ENCODE peak calls at places on chromosomes 16 and 17, in five cellular contexts. S, P, C, B and F are unnamed samples.

GRCh38 chr17:75623386-75623785 is 9.8 kb upstream of the SMIM5 start:
- DNase-seq in S (no peak), P (no peak), C (no peak), B (no peak), F (no peak)

GRCh38 chr17:78450696-78451344 is 72.4 kb downstream of the PGS1 start:
- DNase-seq in S (no peak), P (no peak), C (no peak), B (no peak), F (no peak)

GRCh38 chr17:78534492-78535284 is 42.5 kb downstream of the DNAH17 start:
- DNase-seq in S (no peak), P (no peak), C (no peak), B (no peak), F (no peak)

GRCh38 chr16:1651509-1652342 is 26.4 kb upstream of the JPT2 start:
- DNase-seq in S (no peak), P (no peak), C (no peak), B (no peak), F (no peak)

GRCh38 chr16:87822571-87822970 is 46.7 kb downstream of the SLC7A5 start:
- DNase-seq in S (no peak), P (no peak), C (no peak), B (no peak), F (no peak)

GRCh38 chr16:7408700-7409340 is 76.2 kb downstream of the RBFOX1 start:
- DNase-seq in S (no peak), P (no peak), C (no peak), B (no peak), F (no peak)

GRCh38 chr17:55344514-55344997 is 77.1 kb downstream of the MMD start:
- DNase-seq in S (no peak), P (no peak), C (no peak), B (no peak), F (no peak)

GRCh38 chr16:72240949-72241348 is 69.0 kb upstream of the PMFBP1 start:
- DNase-seq in S (no peak), P (no peak), C (no peak), B (no peak), F (no peak)

GRCh38 chr16:64234200-64234599 is 887.7 kb downstream of the CDH11 start:
- DNase-seq in S (no peak), P (peak), C (no peak), B (no peak), F (no peak)

GRCh38 chr16:16028311-16028999 is 79.0 kb downstream of the ABCC1 start:
- DNase-seq in S (no peak), P (no peak), C (no peak), B (peak), F (no peak)

GRCh38 chr17:35239823-35240222 is 3.0 kb upstream of the SLFN5 start:
- DNase-seq in S (no peak), P (no peak), C (no peak), B (no peak), F (no peak)

GRCh38 chr16:7315813-7316212 is 16.8 kb upstream of the RBFOX1 start:
- DNase-seq in S (no peak), P (no peak), C (no peak), B (no peak), F (no peak)

GRCh38 chr16:3643095-3643730 is 11.3 kb upstream of the DNASE1 start:
- DNase-seq in S (no peak), P (no peak), C (no peak), B (no peak), F (no peak)

GRCh38 chr17:36743130-36743529 is 141.7 kb downstream of the MRM1 start:
- DNase-seq in S (no peak), P (no peak), C (no peak), B (no peak), F (no peak)

GRCh38 chr16:31386157-31386984 is 6.8 kb upstream of the ITGAD start:
- DNase-seq in S (no peak), P (no peak), C (no peak), B (no peak), F (peak)

GRCh38 chr16:71347146-71347545 is 11.4 kb upstream of the CALB2 start:
- DNase-seq in S (no peak), P (no peak), C (no peak), B (no peak), F (no peak)

GRCh38 chr17:37116802-37117201 is 168.0 kb downstream of the AATF start:
- DNase-seq in S (no peak), P (no peak), C (no peak), B (no peak), F (no peak)

GRCh38 chr16:4989391-4990006 is 31.4 kb downstream of the SEC14L5 start:
- DNase-seq in S (no peak), P (no peak), C (no peak), B (no peak), F (no peak)

GRCh38 chr17:40323731-40324650 is 15.0 kb downstream of the RARA start:
- DNase-seq in S (no peak), P (peak), C (no peak), B (peak), F (no peak)

GRCh38 chr16:62665269-62665668 is 629.0 kb upstream of the CDH8 start:
- DNase-seq in S (no peak), P (no peak), C (peak), B (no peak), F (peak)

GRCh38 chr17:42485680-42486079 is 27.0 kb downstream of the ATP6V0A1 start:
- DNase-seq in S (no peak), P (no peak), C (no peak), B (no peak), F (no peak)

GRCh38 chr16:66364117-66364958 is 2.2 kb upstream of the CDH5 start:
- DNase-seq in S (peak), P (peak), C (no peak), B (peak), F (no peak)

GRCh38 chr16:67842509-67843342 is 606 bp downstream of the THAP11 start:
- DNase-seq in S (no peak), P (peak), C (no peak), B (peak), F (peak)

GRCh38 chr17:64158411-64158810 is 28.5 kb upstream of the ERN1 start:
- DNase-seq in S (no peak), P (no peak), C (no peak), B (no peak), F (no peak)

GRCh38 chr16:82859638-82860037 is 232.9 kb downstream of the CDH13 start:
- DNase-seq in S (no peak), P (no peak), C (no peak), B (no peak), F (no peak)

GRCh38 chr16:8691728-8692127 is 17.3 kb downstream of the ABAT start:
- DNase-seq in S (no peak), P (no peak), C (no peak), B (no peak), F (no peak)

GRCh38 chr17:70110443-70110880 is 35.4 kb downstream of the KCNJ16 start:
- DNase-seq in S (no peak), P (no peak), C (no peak), B (no peak), F (no peak)

GRCh38 chr17:19905514-19905913 is 37.8 kb upstream of the ULK2 start:
- DNase-seq in S (no peak), P (no peak), C (no peak), B (no peak), F (no peak)

GRCh38 chr17:29613371-29613837 is 9.3 kb downstream of the CORO6 start:
- DNase-seq in S (peak), P (peak), C (peak), B (peak), F (peak)

GRCh38 chr16:49608801-49609200 is 235.2 kb downstream of the C16orf78 start:
- DNase-seq in S (no peak), P (no peak), C (no peak), B (no peak), F (no peak)

GRCh38 chr17:12726131-12726530 is 60.4 kb downstream of the MYOCD start:
- DNase-seq in S (no peak), P (no peak), C (no peak), B (no peak), F (no peak)

DNA sequence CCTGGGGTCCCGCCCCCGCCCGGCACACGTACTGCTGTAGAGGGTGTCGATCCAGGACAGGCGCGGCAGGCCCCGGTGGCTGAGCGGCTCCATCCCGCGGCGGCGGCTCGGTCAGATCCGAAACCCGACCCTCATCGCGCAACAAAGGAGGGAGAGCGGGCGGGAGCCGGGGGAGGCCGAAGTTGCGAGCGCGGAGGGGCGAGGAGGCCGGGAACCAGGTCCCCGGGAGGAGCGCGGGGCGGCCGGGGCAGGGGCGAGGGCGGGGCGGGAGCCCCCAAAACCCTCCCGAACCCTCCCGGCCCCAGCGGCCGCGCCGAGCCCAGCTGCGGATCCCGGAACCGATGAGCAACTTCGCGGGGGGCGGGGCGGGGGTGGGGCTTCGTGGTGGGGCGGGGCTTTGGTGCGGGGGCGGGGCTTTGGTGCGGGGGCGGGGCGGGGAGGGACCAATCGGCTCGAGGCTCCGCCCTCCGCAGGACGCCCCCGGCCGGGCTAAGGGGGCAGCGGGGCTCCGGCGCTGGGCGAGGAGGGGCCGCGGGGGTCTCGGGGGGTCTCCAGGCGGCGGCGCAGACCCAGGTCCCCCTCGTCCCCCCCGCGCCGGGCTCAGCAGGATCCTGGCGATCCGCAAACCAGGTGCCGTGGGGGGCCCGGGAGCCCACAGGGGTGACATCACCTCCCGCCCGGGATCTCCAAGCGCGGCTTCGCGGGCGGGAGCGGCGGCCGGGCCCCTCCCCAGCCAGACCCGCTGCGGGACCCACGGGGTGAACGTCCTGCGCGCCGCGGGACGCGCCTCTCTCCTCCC is at the start of gene ABR:
- DNase-seq in S (peak), P (peak), C (no peak), B (peak), F (no peak)
- H3K27ac ChIP-seq in S (peak), P (peak), C (peak), B (no peak), F (peak)

DNA sequence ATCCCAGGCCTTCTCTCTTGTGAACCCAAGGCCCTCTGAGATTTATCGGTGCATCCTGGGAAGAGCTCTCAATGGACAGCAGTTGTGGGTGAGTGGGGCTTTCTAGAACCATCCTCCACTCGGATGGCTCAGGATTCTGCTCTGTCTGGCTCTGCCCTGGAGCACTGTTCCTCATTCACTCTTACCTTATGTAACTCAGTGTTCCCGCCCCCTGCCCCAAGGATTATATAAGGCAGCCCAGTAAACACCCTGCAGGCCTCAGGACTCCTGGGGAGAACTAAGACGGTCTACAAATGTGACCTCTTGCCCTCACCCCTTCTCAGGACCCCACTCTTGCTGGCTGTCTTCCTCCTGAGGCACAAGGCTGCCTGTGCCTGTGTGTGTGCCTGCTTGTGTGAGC is 3.8 kb downstream of the RPRML start:
- DNase-seq in S (no peak), P (no peak), C (no peak), B (no peak), F (no peak)
- H3K27ac ChIP-seq in S (no peak), P (no peak), C (no peak), B (no peak), F (peak)

DNA sequence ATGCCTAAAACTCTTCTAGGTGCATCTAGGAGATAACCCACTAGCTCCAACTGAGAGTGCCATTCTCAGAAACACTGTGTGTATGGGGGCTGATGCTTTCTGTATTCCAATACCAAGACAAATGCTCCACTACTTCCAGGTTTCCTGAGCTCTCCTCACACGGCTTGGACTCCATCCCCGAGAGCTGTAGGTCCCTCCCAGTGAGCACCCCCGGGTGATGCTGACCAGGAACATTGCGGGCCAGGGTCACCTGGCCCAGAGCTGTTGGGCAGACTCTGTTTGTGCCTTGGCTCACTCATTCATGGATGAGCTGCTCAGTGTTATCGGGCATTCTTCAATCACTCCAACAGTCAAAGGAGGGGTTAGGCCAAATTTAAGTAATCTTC is 7.0 kb downstream of the CUEDC1 start:
- DNase-seq in S (peak), P (no peak), C (no peak), B (no peak), F (no peak)
- H3K27ac ChIP-seq in S (peak), P (peak), C (peak), B (peak), F (peak)

DNA sequence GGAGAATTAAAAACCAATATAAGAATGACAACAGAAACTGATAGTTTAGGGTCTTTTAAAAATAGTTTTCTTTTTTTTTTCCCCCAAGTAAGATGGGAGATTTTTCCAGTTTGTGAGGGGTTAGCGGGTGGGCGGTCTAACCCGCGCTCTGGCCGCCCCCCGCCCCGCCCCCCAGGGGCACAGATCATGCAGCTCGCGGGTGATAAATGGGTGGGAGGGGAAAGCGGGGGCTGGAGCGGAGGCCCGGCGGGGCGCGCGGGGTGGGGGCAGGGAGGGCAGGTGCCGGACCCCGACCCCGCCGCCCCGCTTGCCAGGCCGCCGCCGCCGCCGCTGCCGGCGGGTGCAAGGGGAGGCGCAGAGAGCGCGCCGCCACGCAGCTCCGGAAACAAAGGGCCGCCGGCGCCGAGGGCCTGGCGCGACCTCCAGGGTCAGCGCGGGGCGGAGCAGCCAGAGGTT is 60.1 kb upstream of the GSE1 start:
- DNase-seq in S (no peak), P (no peak), C (no peak), B (no peak), F (no peak)
- H3K27ac ChIP-seq in S (peak), P (peak), C (no peak), B (peak), F (no peak)

GRCh38 chr17:47725446-47726109 is 7.5 kb upstream of the TBX21 start:
- DNase-seq in S (no peak), P (no peak), C (no peak), B (no peak), F (no peak)
- H3K27ac ChIP-seq in S (no peak), P (no peak), C (no peak), B (no peak), F (no peak)

GRCh38 chr16:24577167-24577566 is 37.8 kb downstream of the RBBP6 start:
- DNase-seq in S (no peak), P (no peak), C (no peak), B (no peak), F (no peak)
- H3K27ac ChIP-seq in S (no peak), P (no peak), C (no peak), B (no peak), F (no peak)